ENCODE peak calls at places on chromosomes 7 and 10, in five cellular contexts. Y is vagina; L is Caco-2; Q is tibial nerve; F is CD8-positive, alpha-beta memory T cell. U is an unnamed sample.
A peak's percentile ranks its signal among the peaks of the same experiment; 100 is the strongest.

GRCh38 chr7:127879436-127879835 is 151.8 kb downstream of the LRRC4 start:
- DNase-seq in Q (no peak), L (no peak), F (no peak), Y (no peak), U (no peak)

GRCh38 chr7:16794990-16795389 is 9.8 kb downstream of the AGR2 start:
- DNase-seq in Q (no peak), F (no peak), L (no peak), Y (no peak), U (no peak)

GRCh38 chr10:124511205-124512039 is 49.8 kb downstream of the LHPP start:
- DNase-seq in Q (no peak), Y (no peak), L (no peak), F (no peak), U (peak; percentile 48)

GRCh38 chr7:105584165-105584564 is 2.9 kb upstream of the EFCAB10 start:
- DNase-seq in L (no peak), Q (no peak), Y (no peak), F (no peak), U (no peak)

GRCh38 chr7:137999496-138000080 is 2.3 kb downstream of the CREB3L2 start:
- DNase-seq in L (no peak), Y (no peak), F (no peak), Q (no peak), U (no peak)

GRCh38 chr7:92357260-92357659 is 90.0 kb upstream of the GATAD1 start:
- DNase-seq in L (no peak), Y (no peak), F (no peak), Q (no peak), U (no peak)

GRCh38 chr10:93615576-93615975 is 3.2 kb downstream of the PDE6C start:
- DNase-seq in F (no peak), Y (no peak), L (no peak), Q (no peak), U (no peak)

GRCh38 chr10:58662314-58662713 is 149.6 kb downstream of the BICC1 start:
- DNase-seq in Q (peak; percentile 47), Y (no peak), L (peak; percentile 76), F (no peak), U (no peak)

GRCh38 chr10:104291439-104291951 is 22.5 kb downstream of the GSTO2 start:
- DNase-seq in Q (peak; percentile 86), L (peak; percentile 91), F (peak; percentile 83), Y (no peak), U (peak; percentile 98)

GRCh38 chr10:21513035-21513434 is 12.4 kb downstream of the SKIDA1 start:
- DNase-seq in Q (no peak), F (no peak), Y (no peak), L (no peak), U (no peak)

GRCh38 chr7:1331576-1332467 is 99.2 kb downstream of the UNCX start:
- DNase-seq in L (no peak), F (no peak), Y (no peak), Q (no peak), U (peak; percentile 42)

GRCh38 chr10:22610595-22610994 is 103.8 kb downstream of the PIP4K2A start:
- DNase-seq in Q (no peak), F (no peak), Y (no peak), L (no peak), U (no peak)
- H3K4me1 ChIP-seq in Q (peaks cover 28% of the 10 kb centered on the region), F (peaks cover 95% of the 10 kb centered on the region), Y (peaks cover 13% of the 10 kb centered on the region), L (peaks cover 13% of the 10 kb centered on the region), U (peaks cover 88% of the 10 kb centered on the region)

DNA sequence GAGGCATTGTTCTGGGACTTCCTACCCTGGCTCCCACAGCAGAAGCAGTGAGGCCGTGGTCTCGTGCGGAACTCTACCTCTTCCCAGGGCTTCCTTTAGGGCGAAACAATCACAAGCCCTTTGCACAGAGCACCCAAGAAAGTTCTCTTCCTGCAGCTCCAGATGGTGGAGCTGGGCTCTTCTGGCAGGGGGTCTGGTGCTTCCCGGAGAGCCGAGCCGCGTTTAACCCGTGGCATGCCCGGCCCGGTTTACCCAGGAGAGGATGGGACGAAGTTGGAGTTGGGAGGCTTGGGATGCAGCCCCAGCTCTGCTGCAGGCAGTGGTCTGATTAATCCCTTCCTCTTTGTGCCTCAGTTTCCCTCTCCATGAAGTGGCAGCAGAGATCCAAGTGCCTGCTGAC is 9.0 kb upstream of the ATP6V0E2 start:
- DNase-seq in Y (no peak), Q (no peak), F (no peak), L (no peak), U (no peak)
- H3K4me1 ChIP-seq in Y (no peaks in the 10 kb centered on the region), Q (peaks cover 5% of the 10 kb centered on the region), F (peaks cover 75% of the 10 kb centered on the region), L (no peaks in the 10 kb centered on the region), U (peaks cover 20% of the 10 kb centered on the region)

DNA sequence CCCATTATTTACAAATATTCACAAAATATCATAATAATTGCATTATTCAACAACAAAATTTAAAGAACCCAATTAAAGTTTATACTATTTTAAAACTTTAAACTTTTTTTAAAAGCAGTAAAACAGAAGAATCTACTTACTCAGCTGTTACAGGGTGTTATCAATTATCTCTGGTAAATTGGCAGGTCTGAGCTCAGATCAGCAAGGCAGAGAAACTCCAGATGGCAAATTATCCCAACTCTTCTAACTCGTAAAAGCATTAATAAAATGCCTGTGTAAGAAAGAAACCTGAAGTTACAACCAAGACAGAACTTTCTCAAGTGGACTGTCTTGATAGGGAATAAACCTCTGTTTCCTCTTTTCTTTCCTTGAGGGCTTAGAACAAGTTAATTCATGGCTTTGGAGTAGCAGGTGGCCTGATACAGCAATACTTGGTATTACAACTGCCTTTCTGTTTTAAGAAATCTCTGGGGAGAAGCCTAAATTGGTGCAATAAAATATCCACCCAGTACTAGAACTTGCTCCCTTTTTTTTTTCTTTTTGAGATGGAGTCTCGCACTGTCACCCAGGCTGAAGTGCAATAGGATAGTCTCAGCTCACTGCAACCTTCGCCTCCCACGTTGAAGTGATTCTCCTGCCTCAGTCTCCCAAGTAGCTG is 275.3 kb upstream of the MKLN1 start:
- DNase-seq in Y (no peak), L (no peak), Q (no peak), F (no peak), U (no peak)
- H3K4me1 ChIP-seq in Y (peaks cover 84% of the 10 kb centered on the region), L (no peaks in the 10 kb centered on the region), Q (peaks cover 63% of the 10 kb centered on the region), F (peaks cover 93% of the 10 kb centered on the region), U (peaks cover 94% of the 10 kb centered on the region)

DNA sequence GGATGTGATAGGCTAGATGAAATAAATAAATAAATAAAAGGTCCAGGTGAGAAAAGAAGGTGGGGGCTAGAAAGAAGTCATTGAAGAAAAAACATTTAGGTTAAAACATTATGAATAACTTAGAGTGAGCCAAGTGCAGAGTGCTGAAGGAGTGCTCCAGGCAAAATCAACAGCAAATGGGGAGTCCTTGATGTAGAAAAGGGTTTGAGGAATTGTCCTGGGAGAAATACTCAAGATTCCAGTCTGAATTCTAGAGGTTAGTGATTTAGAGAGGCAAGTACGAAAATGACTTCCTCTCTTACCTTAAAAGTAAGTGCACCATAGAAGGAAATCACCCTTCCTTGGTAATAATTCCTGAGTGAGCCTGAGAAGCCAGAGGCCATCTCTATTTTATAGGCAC is 19.7 kb downstream of the CAV1 start:
- DNase-seq in Y (no peak), F (no peak), Q (peak; percentile 3), L (no peak), U (no peak)
- H3K4me1 ChIP-seq in Y (peaks cover 77% of the 10 kb centered on the region), F (no peaks in the 10 kb centered on the region), Q (no peaks in the 10 kb centered on the region), L (peaks cover 17% of the 10 kb centered on the region), U (no peaks in the 10 kb centered on the region)

GRCh38 chr7:37333075-37333474 is 115.6 kb downstream of the ELMO1 start:
- DNase-seq in Q (no peak), F (no peak), Y (no peak), L (no peak), U (no peak)

GRCh38 chr7:37336259-37336658 is 112.4 kb downstream of the ELMO1 start:
- DNase-seq in L (no peak), Q (no peak), Y (no peak), F (no peak), U (no peak)

GRCh38 chr7:37341033-37341630 is 107.5 kb downstream of the ELMO1 start:
- DNase-seq in L (no peak), F (no peak), Y (no peak), Q (no peak), U (no peak)

GRCh38 chr7:37342170-37342569 is 106.5 kb downstream of the ELMO1 start:
- DNase-seq in Q (no peak), L (no peak), Y (no peak), F (no peak), U (no peak)

DNA sequence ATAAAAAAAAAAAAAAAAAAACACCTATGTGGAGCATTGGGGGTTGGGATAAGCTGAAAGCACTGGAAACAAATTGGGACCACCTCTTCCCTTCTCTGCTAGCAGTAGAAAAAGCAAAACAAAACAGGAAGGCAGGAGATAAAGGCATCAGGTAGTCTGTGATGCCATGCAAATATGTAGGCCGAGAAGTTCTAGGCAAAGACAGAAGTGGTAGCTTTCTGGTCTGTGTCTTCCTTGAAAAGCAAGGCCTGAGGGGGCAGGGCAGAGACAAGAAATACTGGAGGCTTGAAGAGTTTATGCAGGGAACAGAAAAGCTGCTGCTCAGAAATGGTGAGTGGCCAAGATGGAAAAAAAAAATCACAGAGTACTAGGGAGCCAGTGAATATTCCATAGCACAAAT is 111.1 kb downstream of the ELMO1 start:
- DNase-seq in L (no peak), Y (no peak), F (no peak), Q (no peak), U (no peak)
- H3K4me1 ChIP-seq in L (no peaks in the 10 kb centered on the region), Y (peaks cover 10% of the 10 kb centered on the region), F (peaks cover 39% of the 10 kb centered on the region), Q (peaks cover 10% of the 10 kb centered on the region), U (peaks cover 15% of the 10 kb centered on the region)

GRCh38 chr10:74067373-74068370 is 69.8 kb downstream of the VCL start:
- DNase-seq in Q (no peak), L (no peak), F (no peak), Y (no peak), U (no peak)
- H3K4me1 ChIP-seq in Q (peaks cover 12% of the 10 kb centered on the region), L (no peaks in the 10 kb centered on the region), F (no peaks in the 10 kb centered on the region), Y (peaks cover 19% of the 10 kb centered on the region), U (no peaks in the 10 kb centered on the region)

GRCh38 chr10:69572159-69573055 is 815 bp downstream of the NEUROG3 start:
- DNase-seq in L (no peak), F (no peak), Q (no peak), Y (no peak), U (no peak)
- H3K4me1 ChIP-seq in L (peaks cover 12% of the 10 kb centered on the region), F (peaks cover 20% of the 10 kb centered on the region), Q (peaks cover 25% of the 10 kb centered on the region), Y (peaks cover 22% of the 10 kb centered on the region), U (peaks cover 42% of the 10 kb centered on the region)

GRCh38 chr10:79410315-79411094 is 34.9 kb downstream of the ZCCHC24 start:
- DNase-seq in Y (no peak), Q (no peak), F (no peak), L (no peak), U (peak; percentile 62)
- H3K4me1 ChIP-seq in Y (no peaks in the 10 kb centered on the region), Q (peaks cover 61% of the 10 kb centered on the region), F (no peaks in the 10 kb centered on the region), L (no peaks in the 10 kb centered on the region), U (peaks cover 43% of the 10 kb centered on the region)

GRCh38 chr10:79059859-79060379 is 8.8 kb upstream of the ZMIZ1 start:
- DNase-seq in Q (no peak), F (no peak), L (no peak), Y (no peak), U (peak; percentile 33)
- H3K4me1 ChIP-seq in Q (peaks cover 18% of the 10 kb centered on the region), F (peaks cover 17% of the 10 kb centered on the region), L (peaks cover 52% of the 10 kb centered on the region), Y (no peaks in the 10 kb centered on the region), U (peaks cover 4% of the 10 kb centered on the region)

U was measured in spleen.